ENCODE peak calls at places on chromosomes 6 and 20, in nine cellular contexts. F is ascending aorta, U is right atrium auricular region, P is neural progenitor cell, L is hepatocyte, N is cardiac muscle cell, Z is PC-3, A is pancreas, T is H9. G is an unnamed sample.

GRCh38 chr6:35048631-35049083 is 92.5 kb downstream of the TCP11 start:
- DNase-seq in F (no peak), U (no peak), P (peak; percentile 49), L (peak; percentile 50), N (peak; percentile 86), Z (no peak), A (no peak), T (peak; percentile 68), G (no peak)

GRCh38 chr20:30376767-30377658 is 880.5 kb upstream of the DEFB115 start:
- DNase-seq in F (peak; percentile 68), U (no peak), P (no peak), L (peak; percentile 4), N (peak; percentile 91), Z (peak; percentile 19), A (peak; percentile 88), T (peak; percentile 40), G (peak; percentile 81)

GRCh38 chr6:6659600-6660327 is 71.2 kb downstream of the LY86 start:
- DNase-seq in F (no peak), U (no peak), P (no peak), L (no peak), N (no peak), Z (no peak), A (no peak), T (no peak), G (peak; percentile 72)

GRCh38 chr6:136989591-136990578 is 54.9 kb downstream of the IL20RA start:
- DNase-seq in F (no peak), U (no peak), P (peak; percentile 58), L (peak; percentile 28), N (no peak), Z (no peak), A (no peak), T (peak; percentile 84), G (no peak)

GRCh38 chr6:75813476-75814250 is 64.6 kb downstream of the MYO6 start:
- DNase-seq in F (no peak), U (no peak), P (no peak), L (no peak), N (no peak), Z (peak; percentile 4), A (no peak), T (no peak), G (no peak)

GRCh38 chr6:11853678-11854417 is 75.2 kb upstream of the ADTRP start:
- DNase-seq in F (no peak), U (no peak), P (no peak), L (no peak), N (no peak), Z (no peak), A (no peak), T (no peak), G (no peak)

GRCh38 chr20:20003088-20003954 is 13.8 kb upstream of the NAA20 start:
- DNase-seq in F (peak; percentile 79), U (peak; percentile 78), P (no peak), L (no peak), N (peak; percentile 83), Z (no peak), A (peak; percentile 54), T (no peak), G (no peak)

GRCh38 chr6:21791596-21791995 is 198.0 kb downstream of the SOX4 start:
- DNase-seq in F (no peak), U (no peak), P (no peak), L (no peak), N (peak; percentile 89), Z (no peak), A (no peak), T (no peak), G (no peak)

GRCh38 chr6:108948252-108948651 is 100.0 kb downstream of the ARMC2 start:
- DNase-seq in F (no peak), U (no peak), P (no peak), L (no peak), N (no peak), Z (no peak), A (no peak), T (no peak), G (no peak)

GRCh38 chr6:44805239-44805849 is 417.8 kb downstream of the CDC5L start:
- DNase-seq in F (no peak), U (no peak), P (no peak), L (no peak), N (peak; percentile 45), Z (no peak), A (no peak), T (no peak), G (no peak)

GRCh38 chr6:170212956-170213636 is 77.8 kb downstream of the DLL1 start:
- DNase-seq in F (peak; percentile 53), U (peak; percentile 11), P (no peak), L (no peak), N (no peak), Z (no peak), A (no peak), T (no peak), G (peak; percentile 57)

GRCh38 chr6:136420853-136421252 is 129.4 kb downstream of the MAP7 start:
- DNase-seq in F (no peak), U (no peak), P (no peak), L (no peak), N (no peak), Z (no peak), A (no peak), T (no peak), G (no peak)

GRCh38 chr20:57500235-57500634 is 24.7 kb downstream of the CTCFL start:
- DNase-seq in F (no peak), U (no peak), P (no peak), L (no peak), N (no peak), Z (no peak), A (no peak), T (no peak), G (no peak)

GRCh38 chr6:143167224-143167623 is 106.5 kb downstream of the AIG1 start:
- DNase-seq in F (no peak), U (no peak), P (no peak), L (no peak), N (no peak), Z (no peak), A (no peak), T (no peak), G (no peak)

GRCh38 chr6:25882066-25882496 is 8.0 kb upstream of the SLC17A3 start:
- DNase-seq in F (no peak), U (no peak), P (peak; percentile 51), L (peak; percentile 30), N (peak; percentile 19), Z (no peak), A (peak; percentile 28), T (peak; percentile 85), G (peak; percentile 88)

GRCh38 chr20:11717562-11717961 is 200.1 kb upstream of the BTBD3 start:
- DNase-seq in F (no peak), U (no peak), P (no peak), L (no peak), N (no peak), Z (no peak), A (no peak), T (no peak), G (no peak)

GRCh38 chr6:28443112-28443773 is at the start of gene ZSCAN23:
- DNase-seq in F (peak; percentile 89), U (peak; percentile 87), P (peak; percentile 89), L (peak; percentile 88), N (peak; percentile 92), Z (peak; percentile 91), A (peak; percentile 67), T (peak; percentile 90), G (peak; percentile 73)

GRCh38 chr6:37456816-37457560 is 24.0 kb downstream of the CMTR1 start:
- DNase-seq in F (no peak), U (no peak), P (no peak), L (no peak), N (peak; percentile 87), Z (peak; percentile 44), A (no peak), T (no peak), G (no peak)

GRCh38 chr6:54255881-54256280 is 52.4 kb upstream of the TINAG start:
- DNase-seq in F (no peak), U (no peak), P (no peak), L (no peak), N (no peak), Z (no peak), A (no peak), T (no peak), G (no peak)
- H3K4me1 ChIP-seq in F (peaks cover 3% of the 10 kb centered on the region), U (peaks cover 28% of the 10 kb centered on the region), P (no peaks in the 10 kb centered on the region), L (no peaks in the 10 kb centered on the region), N (peaks cover 11% of the 10 kb centered on the region), Z (no peaks in the 10 kb centered on the region), A (no peaks in the 10 kb centered on the region), T (no peaks in the 10 kb centered on the region), G (no peaks in the 10 kb centered on the region)

GRCh38 chr20:10671221-10671849 is 2.5 kb downstream of the JAG1 start:
- DNase-seq in F (peak; percentile 93), U (peak; percentile 91), P (peak; percentile 80), L (peak; percentile 93), N (peak; percentile 95), Z (peak; percentile 95), A (peak; percentile 86), T (peak; percentile 77), G (peak; percentile 94)
- H3K27ac ChIP-seq in F (peak overlapping the region; percentile 100), U (peak overlapping the region; percentile 98), P (no peak overlapping the region), L (peak overlapping the region; percentile 100), N (peak overlapping the region; percentile 95), Z (peak overlapping the region; percentile 95), A (peak overlapping the region; percentile 100), T (no peak overlapping the region), G (peak overlapping the region; percentile 94)

DNA sequence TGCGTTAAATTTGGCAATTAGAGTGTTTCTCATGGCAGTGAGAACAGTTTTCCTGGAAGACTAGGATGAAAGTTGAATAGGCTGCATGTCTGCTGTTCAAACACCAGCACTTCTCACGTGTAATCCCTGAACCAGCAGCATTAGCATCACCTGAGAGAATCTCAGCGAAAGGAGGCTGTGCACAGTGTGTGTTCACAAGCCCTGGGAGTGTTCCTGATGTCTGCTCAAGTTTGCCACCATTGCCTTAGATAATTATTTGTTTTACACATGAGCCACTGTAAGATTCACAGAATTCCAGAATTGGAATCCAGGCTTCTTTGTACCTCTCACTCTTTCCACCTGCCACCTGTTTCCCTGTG is 117.3 kb downstream of the JARID2 start:
- DNase-seq in F (no peak), U (no peak), P (no peak), L (no peak), N (no peak), Z (no peak), A (no peak), T (no peak), G (no peak)
- H3K4me1 ChIP-seq in F (no peaks in the 10 kb centered on the region), U (peaks cover 51% of the 10 kb centered on the region), P (peaks cover 51% of the 10 kb centered on the region), L (peaks cover 46% of the 10 kb centered on the region), N (peaks cover 54% of the 10 kb centered on the region), Z (peaks cover 20% of the 10 kb centered on the region), A (peaks cover 44% of the 10 kb centered on the region), T (peaks cover 31% of the 10 kb centered on the region), G (peaks cover 21% of the 10 kb centered on the region)

GRCh38 chr20:10541668-10542411 is 106.7 kb downstream of the SLX4IP start:
- DNase-seq in F (no peak), U (no peak), P (no peak), L (no peak), N (no peak), Z (peak; percentile 41), A (no peak), T (no peak), G (no peak)
- H3K27ac ChIP-seq in F (no peak overlapping the region), U (no peak overlapping the region), P (no peak overlapping the region), L (peak overlapping the region; percentile 90), N (no peak overlapping the region), Z (peak overlapping the region; percentile 90), A (no peak overlapping the region), T (no peak overlapping the region), G (peak overlapping the region; percentile 62)

DNA sequence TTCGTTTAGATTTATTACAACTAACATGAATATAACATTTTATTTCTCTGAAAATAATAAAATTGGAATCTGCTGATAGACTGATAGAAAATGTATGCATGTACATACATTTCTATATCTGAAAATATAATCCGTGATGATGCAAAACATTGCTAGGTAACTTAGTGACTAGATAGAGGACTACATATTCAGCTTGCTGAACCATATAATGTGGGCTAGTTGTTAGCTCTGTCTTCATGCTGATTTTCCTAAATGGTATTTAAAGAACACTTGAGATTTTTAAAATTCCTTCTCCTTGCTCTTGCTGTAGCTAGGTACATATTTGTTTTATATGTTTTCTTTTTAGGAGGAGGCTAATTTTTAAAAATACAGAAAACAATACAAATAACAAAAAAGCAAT is 38.4 kb upstream of the TAGAP start:
- DNase-seq in F (no peak), U (no peak), P (no peak), L (no peak), N (no peak), Z (no peak), A (no peak), T (no peak), G (no peak)
- H3K4me1 ChIP-seq in F (no peaks in the 10 kb centered on the region), U (no peaks in the 10 kb centered on the region), P (no peaks in the 10 kb centered on the region), L (no peaks in the 10 kb centered on the region), N (peaks cover 6% of the 10 kb centered on the region), Z (no peaks in the 10 kb centered on the region), A (no peaks in the 10 kb centered on the region), T (no peaks in the 10 kb centered on the region), G (no peaks in the 10 kb centered on the region)